ENCODE peak calls at places on chromosomes 16 and 17, in five cellular contexts. I is HCT116, S is sigmoid colon, D is fibroblast of lung, T is upper lobe of right lung. P is an unnamed sample.

GRCh38 chr16:85364323-85365040 is 248.6 kb upstream of the GSE1 start:
- DNase-seq in I (no peak), S (no peak), D (no peak), T (peak; percentile 65), P (no peak)

GRCh38 chr16:77574867-77575619 is 140.2 kb upstream of the ADAMTS18 start:
- DNase-seq in I (no peak), S (no peak), D (no peak), T (no peak), P (no peak)

GRCh38 chr17:59377410-59377809 is 46.0 kb downstream of the YPEL2 start:
- DNase-seq in I (no peak), S (peak; percentile 54), D (peak; percentile 21), T (no peak), P (peak; percentile 70)

GRCh38 chr17:266701-267656 is 85.5 kb upstream of the DOC2B start:
- DNase-seq in I (no peak), S (peak; percentile 75), D (no peak), T (peak; percentile 54), P (peak; percentile 64)

GRCh38 chr17:33233855-33234228 is 59.3 kb downstream of the ASIC2 start:
- DNase-seq in I (no peak), S (peak; percentile 82), D (no peak), T (no peak), P (no peak)

GRCh38 chr17:74274060-74274702 is at the start of gene DNAI2:
- DNase-seq in I (no peak), S (no peak), D (no peak), T (no peak), P (peak; percentile 82)

GRCh38 chr17:59155439-59156177 is at the start of gene PRR11:
- DNase-seq in I (peak; percentile 100), S (peak; percentile 98), D (peak; percentile 100), T (peak; percentile 91), P (peak; percentile 95)

GRCh38 chr17:57705921-57706695 is 39.0 kb downstream of the CCDC182 start:
- DNase-seq in I (no peak), S (no peak), D (no peak), T (no peak), P (no peak)

GRCh38 chr17:61426482-61427304 is 25.5 kb upstream of the TBX4 start:
- DNase-seq in I (peak; percentile 73), S (no peak), D (no peak), T (no peak), P (no peak)

GRCh38 chr16:86396918-86397317 is 113.4 kb upstream of the FOXF1 start:
- DNase-seq in I (peak; percentile 28), S (peak; percentile 95), D (peak; percentile 94), T (no peak), P (no peak)

GRCh38 chr16:14510939-14511797 is 118.9 kb downstream of the PARN start:
- DNase-seq in I (no peak), S (no peak), D (peak; percentile 42), T (no peak), P (no peak)

GRCh38 chr17:58245428-58246103 is 7.2 kb downstream of the LPO start:
- DNase-seq in I (no peak), S (no peak), D (no peak), T (no peak), P (no peak)

GRCh38 chr17:74850310-74850709 is 9.4 kb downstream of the GRIN2C start:
- DNase-seq in I (no peak), S (no peak), D (no peak), T (no peak), P (no peak)

GRCh38 chr17:57489321-57489720 is 233.0 kb downstream of the MSI2 start:
- DNase-seq in I (no peak), S (no peak), D (no peak), T (no peak), P (no peak)

GRCh38 chr16:72722552-72722951 is 325.4 kb downstream of the ZFHX3 start:
- DNase-seq in I (no peak), S (no peak), D (no peak), T (no peak), P (no peak)

GRCh38 chr17:15039366-15039765 is 225.8 kb downstream of the PMP22 start:
- DNase-seq in I (no peak), S (no peak), D (no peak), T (no peak), P (no peak)

GRCh38 chr17:58120195-58120822 is 27.9 kb upstream of the OR4D1 start:
- DNase-seq in I (peak; percentile 33), S (no peak), D (peak; percentile 70), T (no peak), P (no peak)

GRCh38 chr17:18143044-18143936 is 34.7 kb downstream of the MYO15A start:
- DNase-seq in I (no peak), S (no peak), D (peak; percentile 13), T (peak; percentile 77), P (no peak)

GRCh38 chr17:48057626-48058025 is 9.5 kb downstream of the NFE2L1 start:
- DNase-seq in I (no peak), S (no peak), D (no peak), T (no peak), P (no peak)

GRCh38 chr17:43662432-43663141 is 865 bp upstream of the MEOX1 start:
- DNase-seq in I (no peak), S (no peak), D (no peak), T (no peak), P (no peak)

GRCh38 chr16:30063893-30064745 is 1.4 kb upstream of the ALDOA start:
- DNase-seq in I (no peak), S (peak; percentile 92), D (peak; percentile 52), T (peak; percentile 88), P (peak; percentile 88)

GRCh38 chr17:81164464-81165245 is 652 bp upstream of the PVALEF start:
- DNase-seq in I (no peak), S (peak; percentile 58), D (no peak), T (no peak), P (no peak)

GRCh38 chr16:88296437-88297177 is 86.2 kb upstream of the ZNF469 start:
- DNase-seq in I (no peak), S (no peak), D (no peak), T (no peak), P (peak; percentile 59)

GRCh38 chr16:88297178-88297720 is 85.5 kb upstream of the ZNF469 start:
- DNase-seq in I (no peak), S (no peak), D (no peak), T (no peak), P (no peak)

GRCh38 chr16:88293097-88293496 is 89.7 kb upstream of the ZNF469 start:
- DNase-seq in I (no peak), S (no peak), D (no peak), T (no peak), P (no peak)

GRCh38 chr16:88298166-88298881 is 84.4 kb upstream of the ZNF469 start:
- DNase-seq in I (no peak), S (no peak), D (peak; percentile 37), T (no peak), P (peak; percentile 90)

DNA sequence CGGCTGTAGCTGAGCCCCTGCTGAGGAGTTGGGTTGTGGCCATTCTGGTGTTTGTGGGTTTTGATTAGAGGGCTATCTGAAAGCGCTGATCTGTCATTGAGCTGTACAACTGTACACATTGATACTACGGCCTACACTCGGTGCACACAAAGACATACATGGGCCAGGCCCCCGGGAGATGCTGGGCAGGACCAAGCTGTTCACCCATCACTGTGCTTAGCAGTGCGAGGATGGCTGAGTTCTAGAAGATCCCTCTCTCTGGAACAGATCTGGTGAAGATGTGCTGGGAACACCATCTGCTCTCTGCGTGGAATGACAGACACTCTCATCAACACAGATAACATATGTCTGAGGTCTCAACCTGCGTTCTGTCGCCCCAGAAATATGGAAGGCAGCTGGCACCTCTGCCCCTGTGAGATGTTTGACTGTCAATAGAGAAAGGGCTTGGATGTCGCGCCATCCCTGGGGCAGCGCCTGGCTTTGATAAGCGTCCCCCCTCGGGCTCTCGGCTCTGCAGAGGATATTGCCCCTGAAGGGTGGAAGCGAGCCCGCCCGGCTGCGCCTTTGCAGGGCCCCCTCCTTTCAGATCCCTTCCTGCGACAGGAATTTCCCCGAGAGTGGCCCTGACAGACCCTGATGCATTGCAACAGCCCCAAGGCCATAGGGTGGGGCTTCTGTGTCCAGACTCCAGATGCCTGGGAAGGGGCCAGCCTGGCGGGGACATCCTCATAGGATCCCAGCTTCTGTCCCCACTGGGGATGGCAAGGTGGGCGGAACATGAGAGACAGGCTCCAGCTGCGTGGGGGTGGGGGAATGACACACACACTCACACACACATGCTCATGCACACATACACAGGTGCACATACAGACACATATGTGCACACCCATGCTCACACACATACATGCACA is 87.0 kb upstream of the ZNF469 start:
- DNase-seq in I (no peak), S (no peak), D (no peak), T (no peak), P (no peak)
- H3K27ac ChIP-seq in I (no peak overlapping the region), S (no peak overlapping the region), D (no peak overlapping the region), T (no peak overlapping the region), P (no peak overlapping the region)

GRCh38 chr17:35548213-35548810 is 10.8 kb upstream of the SLFN12L start:
- DNase-seq in I (no peak), S (no peak), D (no peak), T (no peak), P (no peak)

GRCh38 chr17:35546489-35546888 is 9.0 kb upstream of the SLFN12L start:
- DNase-seq in I (no peak), S (no peak), D (no peak), T (no peak), P (no peak)

GRCh38 chr17:35542990-35543389 is 5.5 kb upstream of the SLFN12L start:
- DNase-seq in I (no peak), S (no peak), D (no peak), T (no peak), P (no peak)

GRCh38 chr17:35543856-35544255 is 6.4 kb upstream of the SLFN12L start:
- DNase-seq in I (no peak), S (no peak), D (no peak), T (no peak), P (no peak)

DNA sequence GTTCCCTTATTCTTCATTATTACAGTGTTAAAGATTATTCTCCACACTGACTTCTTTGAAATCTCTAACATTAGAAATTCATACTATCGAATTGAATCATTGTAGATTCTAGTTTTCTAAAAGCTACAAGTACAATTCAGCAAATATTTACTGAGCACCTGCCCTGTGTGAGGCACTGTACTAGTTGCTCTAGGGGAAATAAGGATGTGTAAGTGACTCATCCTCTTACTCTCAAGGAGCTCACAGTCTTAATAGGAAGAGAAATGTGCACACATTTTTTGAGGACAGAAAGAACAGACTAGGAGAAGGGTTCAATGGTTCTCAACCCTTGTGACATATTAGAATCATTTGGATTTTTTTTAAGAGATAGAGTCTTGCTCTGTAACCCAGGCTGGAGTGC is 7.7 kb upstream of the SLFN12L start:
- DNase-seq in I (no peak), S (no peak), D (no peak), T (no peak), P (no peak)
- H3K27ac ChIP-seq in I (no peak overlapping the region), S (no peak overlapping the region), D (no peak overlapping the region), T (no peak overlapping the region), P (no peak overlapping the region)

GRCh38 chr16:6132121-6132520 is 1034.5 kb upstream of the EEF2KMT start:
- DNase-seq in I (no peak), S (no peak), D (no peak), T (no peak), P (no peak)
- H3K27ac ChIP-seq in I (no peak overlapping the region), S (no peak overlapping the region), D (no peak overlapping the region), T (no peak overlapping the region), P (no peak overlapping the region)

DNA sequence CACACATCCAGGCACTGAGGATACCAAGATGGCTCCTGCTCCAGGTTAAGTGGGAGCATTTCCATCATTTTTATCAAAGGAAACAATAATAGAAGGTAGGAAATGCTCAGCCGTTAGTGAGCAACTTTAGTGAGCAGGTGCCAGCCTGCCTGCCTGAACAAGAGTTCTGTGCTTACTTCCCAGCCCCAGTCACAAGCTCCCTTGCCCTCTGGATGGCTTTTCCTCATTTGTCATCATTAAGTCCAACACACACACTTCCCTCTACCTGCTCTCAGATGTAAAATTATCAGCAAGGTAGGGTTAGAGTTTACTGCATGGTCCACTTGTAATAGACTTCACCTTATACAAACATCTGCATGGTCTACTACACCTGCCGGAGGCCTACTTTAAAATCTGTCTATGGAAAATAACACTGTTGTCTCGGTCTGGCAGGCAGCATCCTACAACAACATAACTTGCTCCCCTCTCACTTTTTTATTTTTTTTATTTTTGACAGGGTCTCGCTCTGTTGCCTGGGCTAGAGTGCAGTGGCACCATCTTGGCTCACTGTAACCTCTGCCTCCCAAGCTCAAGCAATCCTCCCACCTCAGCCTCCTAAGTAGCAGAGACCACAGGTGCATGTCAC is 12.7 kb downstream of the TEX2 start:
- DNase-seq in I (no peak), S (no peak), D (no peak), T (no peak), P (no peak)
- H3K27ac ChIP-seq in I (no peak overlapping the region), S (no peak overlapping the region), D (no peak overlapping the region), T (no peak overlapping the region), P (no peak overlapping the region)

P was measured in aorta.